ENCODE peak calls at places on chromosomes 2 and 18, in ten cellular contexts. C is iPS-NIHi11; L is glutamatergic neuron; S is M059J; J is AG04450; M is cardiac fibroblast; E is stimulated activated CD4-positive, alpha-beta T cell treated with anti-CD3 and anti-CD28 coated beads, Interleukin-15, amount 100 ng/mL, for 48 hours; X is NCI-H460; K is AG09319; R is kidney tubule cell. B is an unnamed sample.

GRCh38 chr2:221415789-221416188 is 156.3 kb downstream of the EPHA4 start:
- DNase-seq in K (no peak), M (no peak), R (no peak), S (peak), J (no peak), L (no peak), X (no peak), C (no peak), E (no peak), B (no peak)

GRCh38 chr2:5981241-5982055 is 289.3 kb downstream of the SOX11 start:
- DNase-seq in S (no peak), X (no peak), E (no peak), J (no peak), K (no peak), M (no peak), R (peak), C (peak), L (peak), B (no peak)

GRCh38 chr2:232405943-232406510 is 617 bp upstream of the ALPG start:
- DNase-seq in E (no peak), J (no peak), S (no peak), C (no peak), X (no peak), R (no peak), M (no peak), L (no peak), K (no peak), B (no peak)

GRCh38 chr2:10126627-10127026 is 4.1 kb downstream of the RRM2 start:
- DNase-seq in L (no peak), M (peak), R (no peak), J (no peak), S (no peak), C (no peak), E (no peak), K (no peak), X (no peak), B (no peak)

GRCh38 chr2:47086054-47086471 is 69.0 kb downstream of the STPG4 start:
- DNase-seq in M (no peak), E (no peak), S (no peak), R (no peak), L (no peak), X (no peak), J (no peak), C (no peak), K (no peak), B (no peak)

GRCh38 chr2:31992025-31992566 is 18.7 kb downstream of the MEMO1 start:
- DNase-seq in E (no peak), R (no peak), S (no peak), K (no peak), X (no peak), C (no peak), L (no peak), J (no peak), M (no peak), B (no peak)

GRCh38 chr18:9753863-9754262 is 45.8 kb downstream of the RAB31 start:
- DNase-seq in M (peak), J (no peak), C (no peak), K (no peak), E (no peak), X (peak), S (no peak), L (no peak), R (no peak), B (no peak)

GRCh38 chr2:130354135-130354420 is 1.8 kb upstream of the PTPN18 start:
- DNase-seq in S (no peak), J (no peak), R (no peak), K (no peak), E (no peak), M (no peak), L (no peak), C (no peak), X (no peak), B (no peak)

B was measured in thyroid gland.